ENCODE peak calls at places on chromosome 18, in five cellular contexts. N, M, W, O and B are unnamed samples.
A peak's percentile ranks its signal among the peaks of the same experiment; 100 is the strongest.

GRCh38 chr18:7945882-7946281 is 378.8 kb downstream of the PTPRM start:
- DNase-seq in N (no peak), M (no peak), W (peak; percentile 58), O (no peak), B (no peak)

GRCh38 chr18:9741821-9742541 is 33.9 kb downstream of the RAB31 start:
- DNase-seq in N (peak; percentile 69), M (no peak), W (no peak), O (peak; percentile 47), B (no peak)

GRCh38 chr18:71919211-71919610 is 624.9 kb downstream of the CBLN2 start:
- DNase-seq in N (no peak), M (no peak), W (no peak), O (no peak), B (no peak)

GRCh38 chr18:23725351-23725750 is 36.1 kb downstream of the LAMA3 start:
- DNase-seq in N (no peak), M (no peak), W (no peak), O (no peak), B (no peak)

GRCh38 chr18:58496937-58497336 is 132.0 kb downstream of the ALPK2 start:
- DNase-seq in N (peak; percentile 35), M (peak; percentile 13), W (peak; percentile 15), O (no peak), B (no peak)

GRCh38 chr18:47174545-47175116 is 1.5 kb downstream of the IER3IP1 start:
- DNase-seq in N (peak; percentile 78), M (no peak), W (no peak), O (no peak), B (no peak)

GRCh38 chr18:74299746-74300145 is 8.0 kb upstream of the CYB5A start:
- DNase-seq in N (no peak), M (no peak), W (no peak), O (no peak), B (no peak)

GRCh38 chr18:58195278-58195721 is 151.3 kb downstream of the NEDD4L start:
- DNase-seq in N (peak; percentile 76), M (no peak), W (no peak), O (peak; percentile 70), B (peak; percentile 89)

GRCh38 chr18:54358495-54358793 is 738 bp downstream of the C18orf54 start:
- DNase-seq in N (no peak), M (no peak), W (no peak), O (no peak), B (no peak)

GRCh38 chr18:70075906-70076305 is 128.2 kb upstream of the CD226 start:
- DNase-seq in N (no peak), M (no peak), W (no peak), O (no peak), B (no peak)

GRCh38 chr18:67094123-67094522 is 422.4 kb downstream of the DSEL start:
- DNase-seq in N (no peak), M (no peak), W (no peak), O (no peak), B (no peak)

GRCh38 chr18:58110398-58110797 is 66.4 kb downstream of the NEDD4L start:
- DNase-seq in N (no peak), M (no peak), W (no peak), O (no peak), B (no peak)

GRCh38 chr18:59268722-59269562 is 4.3 kb downstream of the RAX start:
- DNase-seq in N (peak; percentile 81), M (peak; percentile 73), W (no peak), O (no peak), B (peak; percentile 7)